ENCODE peak calls at places on chromosome 2, in six cellular contexts. One of them, this sample, is unnamed.

GRCh38 chr2:48248251-48248933 is 281.6 kb upstream of the STON1 start:
- DNase-seq in NT2/D1: peak
- DNase-seq in HTR-8/SVneo: peak
- DNase-seq in central memory CD4-positive, alpha-beta T cell: no peak
- DNase-seq in activated T-helper 1 cell treated with anti-CD3 and anti-CD28 coated beads, Interleukin-12 subunit alpha, Interleukin-12 subunit beta, Interleukin-2, Interleukin-4 antibody, amounts not matched to agents 30 ng/mL and 10 ng/mL and 1 ng/mL, durations not matched to agents 14 hours and 24 hours and 36 hours: no peak
- DNase-seq in iris pigment epithelial cell: peak
- DNase-seq in this sample: no peak

GRCh38 chr2:165794520-165794882 is 454 bp upstream of the GALNT3 start:
- DNase-seq in NT2/D1: no peak
- DNase-seq in HTR-8/SVneo: peak
- DNase-seq in central memory CD4-positive, alpha-beta T cell: peak
- DNase-seq in activated T-helper 1 cell treated with anti-CD3 and anti-CD28 coated beads, Interleukin-12 subunit alpha, Interleukin-12 subunit beta, Interleukin-2, Interleukin-4 antibody, amounts not matched to agents 30 ng/mL and 10 ng/mL and 1 ng/mL, durations not matched to agents 14 hours and 24 hours and 36 hours: peak
- DNase-seq in iris pigment epithelial cell: peak
- DNase-seq in this sample: peak

GRCh38 chr2:132804045-132804444 is 134.0 kb upstream of the LYPD1 start:
- DNase-seq in NT2/D1: no peak
- DNase-seq in HTR-8/SVneo: peak
- DNase-seq in central memory CD4-positive, alpha-beta T cell: no peak
- DNase-seq in activated T-helper 1 cell treated with anti-CD3 and anti-CD28 coated beads, Interleukin-12 subunit alpha, Interleukin-12 subunit beta, Interleukin-2, Interleukin-4 antibody, amounts not matched to agents 30 ng/mL and 10 ng/mL and 1 ng/mL, durations not matched to agents 14 hours and 24 hours and 36 hours: no peak
- DNase-seq in iris pigment epithelial cell: peak
- DNase-seq in this sample: no peak

GRCh38 chr2:150133623-150134022 is 353.8 kb downstream of the RND3 start:
- DNase-seq in NT2/D1: no peak
- DNase-seq in HTR-8/SVneo: peak
- DNase-seq in central memory CD4-positive, alpha-beta T cell: no peak
- DNase-seq in activated T-helper 1 cell treated with anti-CD3 and anti-CD28 coated beads, Interleukin-12 subunit alpha, Interleukin-12 subunit beta, Interleukin-2, Interleukin-4 antibody, amounts not matched to agents 30 ng/mL and 10 ng/mL and 1 ng/mL, durations not matched to agents 14 hours and 24 hours and 36 hours: no peak
- DNase-seq in iris pigment epithelial cell: peak
- DNase-seq in this sample: peak

GRCh38 chr2:43824951-43825493 is 13.6 kb downstream of the ABCG5 start:
- DNase-seq in NT2/D1: no peak
- DNase-seq in HTR-8/SVneo: no peak
- DNase-seq in central memory CD4-positive, alpha-beta T cell: no peak
- DNase-seq in activated T-helper 1 cell treated with anti-CD3 and anti-CD28 coated beads, Interleukin-12 subunit alpha, Interleukin-12 subunit beta, Interleukin-2, Interleukin-4 antibody, amounts not matched to agents 30 ng/mL and 10 ng/mL and 1 ng/mL, durations not matched to agents 14 hours and 24 hours and 36 hours: no peak
- DNase-seq in iris pigment epithelial cell: no peak
- DNase-seq in this sample: no peak

GRCh38 chr2:143870696-143871095 is 649.2 kb downstream of the ZEB2 start:
- DNase-seq in NT2/D1: no peak
- DNase-seq in HTR-8/SVneo: no peak
- DNase-seq in central memory CD4-positive, alpha-beta T cell: no peak
- DNase-seq in activated T-helper 1 cell treated with anti-CD3 and anti-CD28 coated beads, Interleukin-12 subunit alpha, Interleukin-12 subunit beta, Interleukin-2, Interleukin-4 antibody, amounts not matched to agents 30 ng/mL and 10 ng/mL and 1 ng/mL, durations not matched to agents 14 hours and 24 hours and 36 hours: no peak
- DNase-seq in iris pigment epithelial cell: no peak
- DNase-seq in this sample: no peak

GRCh38 chr2:12284037-12284436 is 432.7 kb upstream of the TRIB2 start:
- DNase-seq in NT2/D1: no peak
- DNase-seq in HTR-8/SVneo: no peak
- DNase-seq in central memory CD4-positive, alpha-beta T cell: no peak
- DNase-seq in activated T-helper 1 cell treated with anti-CD3 and anti-CD28 coated beads, Interleukin-12 subunit alpha, Interleukin-12 subunit beta, Interleukin-2, Interleukin-4 antibody, amounts not matched to agents 30 ng/mL and 10 ng/mL and 1 ng/mL, durations not matched to agents 14 hours and 24 hours and 36 hours: no peak
- DNase-seq in iris pigment epithelial cell: no peak
- DNase-seq in this sample: no peak

GRCh38 chr2:187547353-187547979 is 6.8 kb downstream of the TFPI start:
- DNase-seq in NT2/D1: peak
- DNase-seq in HTR-8/SVneo: peak
- DNase-seq in central memory CD4-positive, alpha-beta T cell: no peak
- DNase-seq in activated T-helper 1 cell treated with anti-CD3 and anti-CD28 coated beads, Interleukin-12 subunit alpha, Interleukin-12 subunit beta, Interleukin-2, Interleukin-4 antibody, amounts not matched to agents 30 ng/mL and 10 ng/mL and 1 ng/mL, durations not matched to agents 14 hours and 24 hours and 36 hours: no peak
- DNase-seq in iris pigment epithelial cell: peak
- DNase-seq in this sample: no peak

GRCh38 chr2:240896871-240897692 is 1.1 kb upstream of the MAB21L4 start:
- DNase-seq in NT2/D1: no peak
- DNase-seq in HTR-8/SVneo: no peak
- DNase-seq in central memory CD4-positive, alpha-beta T cell: no peak
- DNase-seq in activated T-helper 1 cell treated with anti-CD3 and anti-CD28 coated beads, Interleukin-12 subunit alpha, Interleukin-12 subunit beta, Interleukin-2, Interleukin-4 antibody, amounts not matched to agents 30 ng/mL and 10 ng/mL and 1 ng/mL, durations not matched to agents 14 hours and 24 hours and 36 hours: no peak
- DNase-seq in iris pigment epithelial cell: no peak
- DNase-seq in this sample: no peak

GRCh38 chr2:128324008-128324896 is 5.6 kb upstream of the HS6ST1 start:
- DNase-seq in NT2/D1: no peak
- DNase-seq in HTR-8/SVneo: no peak
- DNase-seq in central memory CD4-positive, alpha-beta T cell: no peak
- DNase-seq in activated T-helper 1 cell treated with anti-CD3 and anti-CD28 coated beads, Interleukin-12 subunit alpha, Interleukin-12 subunit beta, Interleukin-2, Interleukin-4 antibody, amounts not matched to agents 30 ng/mL and 10 ng/mL and 1 ng/mL, durations not matched to agents 14 hours and 24 hours and 36 hours: no peak
- DNase-seq in iris pigment epithelial cell: no peak
- DNase-seq in this sample: no peak

GRCh38 chr2:113233593-113234550 is 44.8 kb downstream of the PAX8 start:
- DNase-seq in NT2/D1: no peak
- DNase-seq in HTR-8/SVneo: no peak
- DNase-seq in central memory CD4-positive, alpha-beta T cell: no peak
- DNase-seq in activated T-helper 1 cell treated with anti-CD3 and anti-CD28 coated beads, Interleukin-12 subunit alpha, Interleukin-12 subunit beta, Interleukin-2, Interleukin-4 antibody, amounts not matched to agents 30 ng/mL and 10 ng/mL and 1 ng/mL, durations not matched to agents 14 hours and 24 hours and 36 hours: no peak
- DNase-seq in iris pigment epithelial cell: peak
- DNase-seq in this sample: no peak

GRCh38 chr2:238728322-238729260 is 119.3 kb upstream of the TWIST2 start:
- DNase-seq in NT2/D1: peak
- DNase-seq in HTR-8/SVneo: peak
- DNase-seq in central memory CD4-positive, alpha-beta T cell: no peak
- DNase-seq in activated T-helper 1 cell treated with anti-CD3 and anti-CD28 coated beads, Interleukin-12 subunit alpha, Interleukin-12 subunit beta, Interleukin-2, Interleukin-4 antibody, amounts not matched to agents 30 ng/mL and 10 ng/mL and 1 ng/mL, durations not matched to agents 14 hours and 24 hours and 36 hours: no peak
- DNase-seq in iris pigment epithelial cell: peak
- DNase-seq in this sample: no peak

This sample was measured in CD4-positive, CD25-positive, alpha-beta regulatory T cell.